ENCODE peak calls at places on chromosomes 11 and 22, in four cellular contexts. R, E, X and C are unnamed samples.

GRCh38 chr22:44057411-44057987 is 33.4 kb downstream of the PARVB start:
- DNase-seq in R (no peak), E (no peak), X (no peak), C (peak)

GRCh38 chr11:65917434-65918210 is 1.2 kb downstream of the C11orf68 start:
- DNase-seq in R (no peak), E (no peak), X (no peak), C (no peak)

GRCh38 chr11:13775471-13775870 is 107.0 kb downstream of the FAR1 start:
- DNase-seq in X (no peak), E (no peak), R (no peak), C (no peak)

GRCh38 chr11:65646921-65647701 is 9.2 kb downstream of the SIPA1 start:
- DNase-seq in E (no peak), X (no peak), R (no peak), C (peak)

GRCh38 chr11:10477690-10478046 is 22.6 kb downstream of the AMPD3 start:
- DNase-seq in E (no peak), X (no peak), R (no peak), C (no peak)

GRCh38 chr11:96105197-96105895 is 181.4 kb upstream of the MTMR2 start:
- DNase-seq in R (no peak), E (no peak), X (no peak), C (peak)

GRCh38 chr11:44886765-44887164 is 63.9 kb downstream of the TP53I11 start:
- DNase-seq in X (no peak), E (no peak), R (no peak), C (peak)

GRCh38 chr11:122789916-122790315 is 48.4 kb upstream of the CRTAM start:
- DNase-seq in R (no peak), X (no peak), E (no peak), C (no peak)

GRCh38 chr11:76768091-76769047 is 14.8 kb upstream of the TSKU start:
- DNase-seq in R (no peak), X (no peak), E (no peak), C (no peak)

GRCh38 chr11:4991066-4991465 is 3.6 kb upstream of the OR51L1 start:
- DNase-seq in X (no peak), R (no peak), E (no peak), C (peak)

GRCh38 chr11:81963018-81963417 is 770.6 kb downstream of the FAM181B start:
- DNase-seq in X (no peak), E (no peak), R (no peak), C (peak)

GRCh38 chr11:64245797-64246623 is 733 bp downstream of the PPP1R14B start:
- DNase-seq in R (no peak), E (no peak), X (peak), C (peak)

GRCh38 chr11:110128161-110128560 is 35.0 kb downstream of the ZC3H12C start:
- DNase-seq in X (no peak), R (no peak), E (no peak), C (peak)

GRCh38 chr11:7967826-7968225 is 2.6 kb upstream of the NLRP10 start:
- DNase-seq in E (no peak), X (no peak), R (no peak), C (peak)

GRCh38 chr11:81995907-81996306 is 737.8 kb downstream of the FAM181B start:
- DNase-seq in E (no peak), X (no peak), R (no peak), C (no peak)

GRCh38 chr22:23565942-23566715 is 14.0 kb downstream of the IGLL1 start:
- DNase-seq in X (no peak), E (peak), R (no peak), C (no peak)

GRCh38 chr11:93370260-93370659 is 39.7 kb downstream of the DEUP1 start:
- DNase-seq in X (peak), E (no peak), R (no peak), C (peak)

GRCh38 chr11:28730336-28730735 is 622.1 kb downstream of the METTL15 start:
- DNase-seq in E (no peak), X (no peak), R (no peak), C (no peak)

GRCh38 chr11:94537051-94537600 is 6.6 kb upstream of the FUT4 start:
- DNase-seq in R (no peak), X (no peak), E (no peak), C (peak)

GRCh38 chr11:70104419-70104818 is 26.3 kb downstream of the ANO1 start:
- DNase-seq in E (no peak), R (no peak), X (no peak), C (no peak)

GRCh38 chr11:10942621-10943020 is 84.8 kb upstream of the ZBED5 start:
- DNase-seq in R (no peak), X (no peak), E (no peak), C (no peak)

GRCh38 chr11:43222215-43222614 is 89.6 kb upstream of the API5 start:
- DNase-seq in X (no peak), R (no peak), E (no peak), C (no peak)

GRCh38 chr11:45031912-45032519 is 81.3 kb upstream of the TP53I11 start:
- DNase-seq in R (no peak), X (no peak), E (no peak), C (no peak)

GRCh38 chr11:3830741-3831140 is 10.0 kb downstream of the RHOG start:
- DNase-seq in X (no peak), R (no peak), E (no peak), C (no peak)

GRCh38 chr11:120547871-120548681 is 36.5 kb downstream of the GRIK4 start:
- DNase-seq in E (no peak), R (no peak), X (peak), C (peak)

GRCh38 chr11:5267033-5267563 is 2.6 kb downstream of the HBE1 start:
- DNase-seq in E (no peak), R (no peak), X (no peak), C (no peak)

GRCh38 chr22:25564320-25564978 is at the start of gene GRK3:
- DNase-seq in X (no peak), E (peak), R (peak), C (peak)

GRCh38 chr11:1931791-1932480 is 12.4 kb downstream of the TNNT3 start:
- DNase-seq in R (no peak), X (no peak), E (no peak), C (no peak)

GRCh38 chr22:27150530-27150909 is 493.1 kb downstream of the MIAT start:
- DNase-seq in X (no peak), R (no peak), E (no peak), C (no peak)

GRCh38 chr11:121590772-121591404 is 138.1 kb upstream of the SORL1-AS1 start:
- DNase-seq in X (no peak), R (no peak), E (no peak), C (no peak)

GRCh38 chr11:95884364-95884763 is 39.5 kb downstream of the MTMR2 start:
- DNase-seq in X (no peak), E (no peak), R (no peak), C (peak)

GRCh38 chr11:109978895-109979294 is 114.3 kb upstream of the ZC3H12C start:
- DNase-seq in E (no peak), R (no peak), X (no peak), C (peak)

GRCh38 chr11:3808846-3809623 is 675 bp downstream of the PGAP2 start:
- DNase-seq in E (peak), X (no peak), R (no peak), C (peak)

GRCh38 chr11:102410382-102410784 is 42.2 kb downstream of the TMEM123 start:
- DNase-seq in X (no peak), R (no peak), E (no peak), C (peak)

GRCh38 chr11:122691751-122692150 is 36.2 kb downstream of the UBASH3B start:
- DNase-seq in R (no peak), E (no peak), X (no peak), C (no peak)

GRCh38 chr22:50506611-50507420 is 686 bp downstream of the LMF2 start:
- DNase-seq in R (no peak), E (no peak), X (no peak), C (no peak)

GRCh38 chr22:32564170-32565001 is 89.8 kb downstream of the FBXO7 start:
- DNase-seq in E (no peak), R (no peak), X (no peak), C (peak)

GRCh38 chr11:103327721-103328120 is 218.5 kb downstream of the DYNC2H1 start:
- DNase-seq in E (no peak), R (no peak), X (no peak), C (peak)

GRCh38 chr11:83971063-83971462 is 684.9 kb upstream of the CCDC90B start:
- DNase-seq in R (no peak), X (no peak), E (no peak), C (peak)

GRCh38 chr11:10076458-10077141 is 217.4 kb downstream of the SBF2 start:
- DNase-seq in E (peak), X (no peak), R (no peak), C (peak)